ENCODE peak calls at places on chromosomes 12 and 14, in nine cellular contexts. B is pancreas; F is AG09309; R is ELR; U is endodermal cell; V is stimulated activated CD8-positive, alpha-beta memory T cell treated with anti-CD3 and anti-CD28 coated beads, Interleukin-4, amount 100 ng/mL, for 4 hours; I is skeletal muscle cell; Z is GM06990; W is A549. J is an unnamed sample.
A peak's percentile ranks its signal among the peaks of the same experiment; 100 is the strongest.

GRCh38 chr12:64611430-64612286 is 1.4 kb downstream of the RASSF3 start:
- DNase-seq in B (peak; percentile 57), F (no peak), R (peak; percentile 50), U (peak; percentile 76), V (no peak), I (no peak), Z (no peak), W (no peak), J (no peak)

GRCh38 chr12:65504417-65504816 is 225.9 kb downstream of the MSRB3 start:
- DNase-seq in B (no peak), F (no peak), R (no peak), U (no peak), V (no peak), I (no peak), Z (no peak), W (no peak), J (no peak)

GRCh38 chr12:101759396-101760047 is 20.3 kb upstream of the SYCP3 start:
- DNase-seq in B (no peak), F (no peak), R (peak; percentile 67), U (no peak), V (no peak), I (no peak), Z (no peak), W (peak; percentile 43), J (no peak)

GRCh38 chr12:104427547-104427938 is 29.2 kb upstream of the CHST11 start:
- DNase-seq in B (no peak), F (no peak), R (no peak), U (no peak), V (no peak), I (no peak), Z (no peak), W (no peak), J (no peak)

GRCh38 chr12:93419388-93420034 is 22.2 kb downstream of the UBE2N start:
- DNase-seq in B (no peak), F (peak; percentile 42), R (peak; percentile 72), U (no peak), V (no peak), I (no peak), Z (peak; percentile 33), W (peak; percentile 58), J (no peak)

GRCh38 chr14:81594012-81594411 is 60.4 kb upstream of the SEL1L start:
- DNase-seq in B (peak; percentile 83), F (no peak), R (no peak), U (peak; percentile 64), V (no peak), I (no peak), Z (no peak), W (no peak), J (no peak)

GRCh38 chr12:27607611-27608010 is 83.6 kb downstream of the PPFIBP1 start:
- DNase-seq in B (no peak), F (no peak), R (no peak), U (no peak), V (no peak), I (no peak), Z (no peak), W (no peak), J (no peak)

GRCh38 chr14:21840765-21841164 is 167.1 kb upstream of the OR4E1 start:
- DNase-seq in B (no peak), F (no peak), R (peak; percentile 13), U (peak; percentile 58), V (no peak), I (no peak), Z (no peak), W (no peak), J (no peak)

GRCh38 chr14:49512147-49512551 is 74.0 kb downstream of the RPS29 start:
- DNase-seq in B (no peak), F (peak; percentile 33), R (peak; percentile 85), U (no peak), V (no peak), I (peak; percentile 44), Z (no peak), W (no peak), J (peak; percentile 13)

GRCh38 chr12:85627584-85627983 is 208.6 kb downstream of the RASSF9 start:
- DNase-seq in B (no peak), F (peak; percentile 78), R (peak; percentile 87), U (no peak), V (no peak), I (peak; percentile 69), Z (no peak), W (no peak), J (peak; percentile 33)

GRCh38 chr14:51014086-51014485 is 69.8 kb upstream of the PYGL start:
- DNase-seq in B (no peak), F (peak; percentile 99), R (peak; percentile 29), U (no peak), V (no peak), I (peak; percentile 75), Z (no peak), W (no peak), J (peak; percentile 6)

GRCh38 chr14:53330441-53330840 is 177.3 kb upstream of the DDHD1 start:
- DNase-seq in B (no peak), F (no peak), R (no peak), U (no peak), V (no peak), I (no peak), Z (no peak), W (no peak), J (no peak)

GRCh38 chr14:65881642-65882041 is 469.1 kb downstream of the FUT8 start:
- DNase-seq in B (no peak), F (no peak), R (no peak), U (no peak), V (no peak), I (no peak), Z (no peak), W (no peak), J (no peak)

GRCh38 chr14:37466003-37466622 is 128.9 kb downstream of the FOXA1 start:
- DNase-seq in B (no peak), F (no peak), R (no peak), U (no peak), V (no peak), I (no peak), Z (no peak), W (no peak), J (no peak)

GRCh38 chr12:14239350-14239934 is 126.0 kb upstream of the ATF7IP start:
- DNase-seq in B (no peak), F (no peak), R (peak; percentile 44), U (peak; percentile 81), V (no peak), I (peak; percentile 9), Z (peak; percentile 78), W (no peak), J (no peak)

J was measured in AG04450.